ENCODE peak calls at places on chromosomes 2 and 18, in six cellular contexts. M is Peyer's patch; U is CD4-positive, alpha-beta memory T cell; P is A673; V is left ventricle myocardium inferior; H is tibial nerve. I is an unnamed sample.

GRCh38 chr18:63775166-63775730 is at the start of gene SERPINB7:
- DNase-seq in M (no peak), U (no peak), P (no peak), V (no peak), H (no peak), I (no peak)

GRCh38 chr2:191114403-191114886 is 36.3 kb downstream of the STAT4 start:
- DNase-seq in M (no peak), U (peak), P (no peak), V (no peak), H (peak), I (no peak)

GRCh38 chr2:156077041-156077735 is 255.3 kb downstream of the NR4A2 start:
- DNase-seq in M (no peak), U (no peak), P (no peak), V (no peak), H (no peak), I (no peak)

GRCh38 chr2:85792783-85793441 is 39.1 kb downstream of the ATOH8 start:
- DNase-seq in M (peak), U (no peak), P (peak), V (no peak), H (no peak), I (no peak)

GRCh38 chr18:76958692-76959341 is 136.5 kb downstream of the ZNF236 start:
- DNase-seq in M (no peak), U (no peak), P (peak), V (no peak), H (no peak), I (no peak)

GRCh38 chr2:223826995-223827394 is 10.4 kb downstream of the AP1S3 start:
- DNase-seq in M (no peak), U (no peak), P (no peak), V (no peak), H (no peak), I (no peak)

GRCh38 chr18:36733150-36733549 is 95.7 kb downstream of the TPGS2 start:
- DNase-seq in M (no peak), U (no peak), P (peak), V (no peak), H (no peak), I (no peak)

GRCh38 chr2:71000780-71001591 is 6.3 kb upstream of the TEX261 start:
- DNase-seq in M (peak), U (peak), P (peak), V (peak), H (peak), I (no peak)

GRCh38 chr2:189521686-189522434 is 58.7 kb downstream of the SLC40A1 start:
- DNase-seq in M (no peak), U (no peak), P (no peak), V (no peak), H (no peak), I (no peak)

GRCh38 chr18:75141166-75141565 is 67.8 kb downstream of the PTGR3 start:
- DNase-seq in M (no peak), U (no peak), P (no peak), V (no peak), H (no peak), I (no peak)

GRCh38 chr2:218290316-218291261 is 1.7 kb downstream of the TMBIM1 start:
- DNase-seq in M (no peak), U (peak), P (no peak), V (no peak), H (no peak), I (no peak)

GRCh38 chr2:231051116-231051515 is 5.6 kb upstream of the PSMD1 start:
- DNase-seq in M (no peak), U (no peak), P (no peak), V (no peak), H (no peak), I (no peak)

GRCh38 chr2:107777962-107778361 is 48.7 kb upstream of the RGPD4 start:
- DNase-seq in M (no peak), U (no peak), P (no peak), V (no peak), H (no peak), I (no peak)

GRCh38 chr2:222445226-222445625 is 20.9 kb downstream of the SGPP2 start:
- DNase-seq in M (no peak), U (no peak), P (no peak), V (no peak), H (no peak), I (no peak)

GRCh38 chr2:23904692-23905091 is 22.2 kb downstream of the ATAD2B start:
- DNase-seq in M (no peak), U (no peak), P (no peak), V (no peak), H (no peak), I (no peak)

GRCh38 chr18:11392974-11393373 is 216.4 kb upstream of the SLC35G4 start:
- DNase-seq in M (no peak), U (no peak), P (no peak), V (no peak), H (no peak), I (no peak)

GRCh38 chr2:170504820-170505145 is 210.4 kb upstream of the SP5 start:
- DNase-seq in M (no peak), U (no peak), P (no peak), V (no peak), H (no peak), I (no peak)

GRCh38 chr2:9099341-9099751 is 95.9 kb upstream of the MBOAT2 start:
- DNase-seq in M (no peak), U (no peak), P (peak), V (no peak), H (no peak), I (no peak)

GRCh38 chr2:71613953-71614925 is 160.9 kb downstream of the DYSF start:
- DNase-seq in M (peak), U (no peak), P (no peak), V (no peak), H (no peak), I (no peak)

GRCh38 chr2:181158453-181158852 is 178.0 kb downstream of the UBE2E3 start:
- DNase-seq in M (no peak), U (no peak), P (no peak), V (no peak), H (no peak), I (no peak)

GRCh38 chr2:96530474-96531357 is 5.8 kb upstream of the ARID5A start:
- DNase-seq in M (no peak), U (no peak), P (no peak), V (no peak), H (no peak), I (no peak)

GRCh38 chr2:118661184-118661583 is 186.3 kb downstream of the EN1 start:
- DNase-seq in M (no peak), U (no peak), P (no peak), V (no peak), H (no peak), I (no peak)

GRCh38 chr2:158815650-158816049 is 20.5 kb downstream of the DAPL1 start:
- DNase-seq in M (no peak), U (no peak), P (no peak), V (no peak), H (no peak), I (no peak)

GRCh38 chr18:45227004-45227403 is 388.3 kb upstream of the SLC14A2 start:
- DNase-seq in M (no peak), U (no peak), P (no peak), V (no peak), H (no peak), I (no peak)

DNA sequence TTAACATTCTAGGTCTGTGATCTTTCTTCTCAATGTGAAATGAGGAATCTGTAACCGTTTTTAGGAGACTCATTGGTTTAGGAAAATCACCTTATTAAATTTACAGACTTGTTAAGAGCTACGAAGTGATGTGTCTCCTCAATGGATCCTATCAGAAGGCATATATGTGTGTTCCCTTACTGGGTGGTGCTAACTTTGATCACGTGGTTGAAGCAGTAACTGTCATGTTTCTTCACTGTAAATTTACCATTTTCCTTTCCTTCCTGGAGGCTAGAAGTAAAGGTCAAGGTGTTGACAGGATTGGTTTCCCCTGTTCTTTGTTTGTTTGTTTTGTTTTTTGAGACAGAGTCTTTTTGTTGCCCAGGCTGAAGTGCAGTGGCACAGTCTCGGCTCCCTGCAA is 1.4 kb upstream of the MTHFD2 start:
- DNase-seq in M (no peak), U (no peak), P (no peak), V (no peak), H (no peak), I (no peak)
- H3K27ac ChIP-seq in M (no peak), U (no peak), P (no peak), V (no peak), H (no peak), I (no peak)

DNA sequence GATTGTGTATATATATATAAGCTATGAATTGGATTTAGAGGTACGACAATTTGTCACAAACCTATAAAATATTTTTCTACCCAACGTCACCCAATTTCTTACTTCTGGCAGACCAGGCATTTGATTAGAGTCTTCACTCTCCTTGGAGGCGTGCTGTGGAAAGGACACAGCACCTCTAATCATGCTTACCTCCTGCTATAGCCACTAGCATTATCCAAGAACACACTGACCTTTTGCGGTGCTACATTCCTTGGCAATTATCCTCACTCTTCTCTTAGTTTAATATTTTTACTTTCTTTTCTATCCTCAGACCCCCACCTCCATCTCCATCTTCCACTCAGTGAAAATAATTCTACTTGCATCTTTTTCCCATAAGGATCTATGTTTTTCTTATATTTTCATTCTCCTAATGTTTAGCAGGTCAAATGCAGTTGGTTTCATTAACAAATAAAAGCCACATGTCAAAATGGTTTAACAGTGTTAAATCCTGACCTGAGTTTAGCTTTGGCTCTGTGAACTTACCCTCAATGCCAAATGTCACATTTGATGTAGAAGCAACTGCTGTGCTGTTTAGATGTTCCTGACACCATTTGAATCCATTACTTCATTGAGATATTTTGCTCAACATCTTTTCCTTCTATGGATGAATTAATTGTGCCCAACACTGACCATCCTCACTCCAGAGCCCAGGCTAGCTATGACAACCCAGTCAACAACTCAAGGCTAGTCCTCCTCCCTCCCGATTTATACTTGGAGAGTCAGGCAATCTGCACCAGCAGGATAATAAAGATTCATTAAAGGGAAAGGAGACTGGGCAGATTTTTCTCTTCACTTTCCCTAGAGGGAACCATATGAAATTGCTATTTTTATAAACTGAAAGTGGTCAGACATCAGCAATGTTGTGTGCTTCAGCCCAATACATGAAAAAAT is 240.5 kb downstream of the MREG start:
- DNase-seq in M (no peak), U (no peak), P (no peak), V (no peak), H (no peak), I (no peak)
- H3K27ac ChIP-seq in M (no peak), U (no peak), P (peak), V (peak), H (no peak), I (peak)

DNA sequence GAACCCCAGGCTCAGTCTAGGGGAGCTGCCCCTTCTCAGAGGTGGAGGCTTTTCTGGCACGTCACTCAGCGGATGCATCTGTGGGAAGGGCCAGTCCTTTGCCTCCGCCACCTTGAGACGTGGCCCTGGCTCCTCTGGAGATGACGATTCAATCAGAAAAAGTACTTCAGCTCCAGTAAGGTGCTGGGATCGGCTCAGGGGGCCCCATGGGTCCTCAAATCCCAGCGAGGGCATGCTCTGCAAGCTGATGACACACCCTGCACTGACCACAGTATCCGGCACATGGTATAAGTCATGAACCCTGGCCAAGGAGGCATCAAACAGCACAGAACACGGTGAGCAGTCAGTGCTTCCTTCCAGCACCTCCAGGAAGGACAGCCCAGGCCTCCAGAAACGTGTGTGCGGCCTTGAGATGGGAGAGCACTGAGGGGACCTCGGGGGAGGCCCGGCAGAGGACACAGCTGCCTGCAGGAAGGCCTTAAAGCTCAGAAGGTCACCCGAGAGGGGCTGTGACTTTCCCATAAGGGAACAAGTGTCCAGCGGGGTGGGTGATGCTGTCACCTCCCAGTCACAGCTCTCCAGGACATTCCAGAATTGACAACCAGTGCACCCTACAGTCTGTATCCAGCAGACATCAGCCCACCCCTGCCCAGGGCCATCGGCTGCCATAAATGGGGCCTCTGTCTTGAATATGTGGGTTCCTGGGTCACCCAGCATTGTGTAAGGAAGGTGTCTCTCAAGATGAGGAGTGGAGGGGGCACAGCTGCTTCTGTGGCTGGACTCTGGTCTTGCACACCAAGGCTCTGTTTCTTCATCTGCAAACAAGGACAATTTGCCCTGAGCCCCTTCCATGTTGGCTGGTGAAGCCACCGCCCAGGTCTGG is 205.8 kb downstream of the NDUFA10 start:
- DNase-seq in M (peak), U (no peak), P (no peak), V (no peak), H (no peak), I (no peak)
- H3K27ac ChIP-seq in M (no peak), U (no peak), P (no peak), V (no peak), H (no peak), I (no peak)

GRCh38 chr2:12152888-12153287 is 406.5 kb downstream of the LPIN1 start:
- DNase-seq in M (no peak), U (no peak), P (no peak), V (no peak), H (no peak), I (no peak)

GRCh38 chr2:12151716-12152115 is 405.3 kb downstream of the LPIN1 start:
- DNase-seq in M (no peak), U (no peak), P (no peak), V (no peak), H (no peak), I (no peak)

DNA sequence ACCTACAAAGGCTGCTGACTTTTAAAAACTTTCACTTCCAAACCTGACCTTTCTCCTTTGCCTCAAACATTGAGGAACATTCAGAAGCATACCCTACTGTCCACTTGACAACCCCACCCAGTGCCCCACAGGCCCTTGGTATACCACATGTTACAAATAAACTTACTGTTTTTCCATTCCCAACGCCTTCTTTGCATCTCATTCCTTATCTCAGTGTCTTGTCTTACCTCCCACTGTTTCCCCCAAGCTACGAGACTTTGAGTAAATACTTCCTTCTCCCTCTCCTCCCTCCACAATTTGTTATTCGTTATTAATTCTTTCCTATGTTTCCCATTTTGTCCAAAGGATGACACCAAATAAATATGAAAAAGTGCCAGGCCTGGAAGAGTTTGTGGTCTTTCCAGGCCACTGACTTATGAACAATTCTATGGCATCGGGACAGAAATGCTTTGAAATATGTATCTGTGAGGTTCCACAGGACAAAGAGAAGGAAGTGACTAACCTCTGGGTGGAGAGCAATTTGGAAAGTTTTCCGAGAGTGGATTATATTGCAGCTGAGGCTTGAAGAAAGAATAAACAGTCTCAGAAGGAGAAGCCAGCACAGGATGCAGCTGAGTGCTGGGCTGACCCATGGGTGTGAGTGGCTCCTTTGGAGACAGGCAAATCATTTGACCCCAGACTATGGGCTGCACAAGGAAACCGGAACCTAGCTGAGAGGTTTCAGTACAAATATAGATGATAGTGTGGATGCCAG is 409.1 kb downstream of the LPIN1 start:
- DNase-seq in M (no peak), U (no peak), P (peak), V (no peak), H (no peak), I (no peak)
- H3K27ac ChIP-seq in M (peak), U (no peak), P (peak), V (peak), H (peak), I (no peak)

DNA sequence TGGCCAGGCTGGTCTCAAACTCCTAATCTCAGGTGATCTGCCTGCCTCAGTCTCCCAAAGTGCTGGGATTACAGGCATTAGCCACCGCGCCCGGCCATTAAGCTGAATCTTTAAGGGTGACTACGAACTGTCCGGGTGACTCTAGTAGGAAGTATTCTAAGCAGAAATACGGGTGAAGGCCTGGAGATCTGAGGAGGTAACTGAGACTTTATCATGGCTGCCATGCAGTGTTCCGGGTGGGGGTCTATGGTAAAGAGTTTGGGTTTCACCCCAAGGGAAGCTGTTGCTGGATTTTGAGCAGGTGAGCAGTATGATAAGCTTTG is 20.1 kb upstream of the ROCK2 start:
- DNase-seq in M (no peak), U (no peak), P (no peak), V (no peak), H (no peak), I (no peak)
- H3K27ac ChIP-seq in M (no peak), U (no peak), P (no peak), V (no peak), H (no peak), I (no peak)

GRCh38 chr2:151775057-151775740 is 40.9 kb upstream of the NEB start:
- DNase-seq in M (no peak), U (no peak), P (no peak), V (no peak), H (no peak), I (no peak)
- H3K27ac ChIP-seq in M (no peak), U (no peak), P (no peak), V (peak), H (peak), I (peak)

I was measured in thoracic aorta.